ENCODE peak calls at places on chromosomes 16 and 17, in nine cellular contexts. S is AG04450, U is WTC11, C is neural progenitor cell, F is PC-3, Q is pancreas, Y is GM13977, D is progenitor cell of endocrine pancreas, W is esophagus muscularis mucosa. G is an unnamed sample.

GRCh38 chr16:29906520-29907244 is 6.4 kb downstream of the ASPHD1 start:
- DNase-seq in U (no peak), F (no peak), W (no peak), Q (no peak), Y (no peak), C (no peak), S (no peak), D (no peak), G (no peak)

GRCh38 chr17:72812823-72813222 is 279.7 kb downstream of the SLC39A11 start:
- DNase-seq in D (no peak), Y (no peak), Q (no peak), U (no peak), C (no peak), F (peak), W (no peak), S (peak), G (no peak)

GRCh38 chr16:78177927-78178326 is 78.5 kb downstream of the WWOX start:
- DNase-seq in S (no peak), U (no peak), W (peak), Y (no peak), Q (no peak), D (no peak), C (peak), F (no peak), G (no peak)

GRCh38 chr16:89573826-89574680 is 1.5 kb upstream of the CPNE7 start:
- DNase-seq in Q (no peak), S (no peak), W (no peak), U (peak), F (no peak), D (no peak), Y (no peak), C (no peak), G (no peak)

GRCh38 chr16:31183432-31184428 is 3.8 kb downstream of the FUS start:
- DNase-seq in F (no peak), C (no peak), Q (no peak), W (no peak), S (no peak), Y (no peak), D (no peak), U (no peak), G (no peak)

GRCh38 chr17:40621558-40621957 is 26.1 kb downstream of the SMARCE1 start:
- DNase-seq in U (no peak), C (no peak), Q (no peak), D (no peak), Y (no peak), W (no peak), S (peak), F (no peak), G (no peak)

GRCh38 chr16:13178318-13178717 is 276.9 kb downstream of the SHISA9 start:
- DNase-seq in U (no peak), S (no peak), W (no peak), D (no peak), Q (no peak), C (no peak), Y (no peak), F (no peak), G (no peak)

GRCh38 chr16:70253291-70254094 is 1.8 kb upstream of the EXOSC6 start:
- DNase-seq in Q (no peak), Y (peak), U (peak), D (no peak), F (peak), C (peak), W (no peak), S (no peak), G (peak)

GRCh38 chr17:37359682-37360188 is 16.1 kb upstream of the C17orf78 start:
- DNase-seq in D (no peak), W (no peak), U (no peak), F (no peak), Q (no peak), Y (no peak), S (no peak), C (no peak), G (no peak)

GRCh38 chr16:86307518-86307903 is 202.8 kb upstream of the FOXF1 start:
- DNase-seq in D (no peak), Q (no peak), F (peak), C (no peak), S (no peak), Y (no peak), U (no peak), W (no peak), G (no peak)

GRCh38 chr17:13182854-13183253 is 165.0 kb upstream of the ELAC2 start:
- DNase-seq in W (no peak), Q (no peak), D (peak), C (no peak), F (no peak), U (peak), Y (no peak), S (no peak), G (peak)

GRCh38 chr17:21286771-21287702 is 2.5 kb downstream of the MAP2K3 start:
- DNase-seq in W (no peak), U (no peak), Y (peak), F (peak), Q (no peak), C (no peak), D (no peak), S (no peak), G (no peak)

GRCh38 chr16:83969771-83970429 is 1.9 kb downstream of the NECAB2 start:
- DNase-seq in F (no peak), S (no peak), C (peak), U (no peak), W (no peak), D (no peak), Y (no peak), Q (no peak), G (no peak)

GRCh38 chr17:49589556-49589885 is 13.8 kb downstream of the NXPH3 start:
- DNase-seq in D (no peak), C (no peak), U (no peak), S (no peak), Y (no peak), W (no peak), Q (no peak), F (no peak), G (no peak)

GRCh38 chr17:12800855-12801365 is 11.6 kb downstream of the ARHGAP44 start:
- DNase-seq in Q (no peak), D (no peak), F (no peak), W (no peak), S (no peak), Y (no peak), U (no peak), C (no peak), G (no peak)

GRCh38 chr16:68665501-68665900 is 20.4 kb downstream of the CDH3 start:
- DNase-seq in W (no peak), Q (no peak), S (no peak), F (peak), D (no peak), C (no peak), Y (no peak), U (no peak), G (no peak)

GRCh38 chr16:57634171-57634570 is 5.7 kb downstream of the ADGRG1 start:
- DNase-seq in S (no peak), U (no peak), F (peak), C (no peak), Y (no peak), Q (no peak), D (no peak), W (no peak), G (no peak)

GRCh38 chr16:77965346-77965745 is 57.0 kb upstream of the CLEC3A start:
- DNase-seq in U (no peak), C (no peak), Y (no peak), Q (no peak), S (no peak), D (no peak), W (no peak), F (no peak), G (no peak)

GRCh38 chr17:39152134-39152884 is 872 bp upstream of the PLXDC1 start:
- DNase-seq in D (no peak), W (no peak), C (peak), S (no peak), F (no peak), Q (no peak), U (peak), Y (no peak), G (peak)

GRCh38 chr16:57479422-57480126 is 6.7 kb downstream of the DOK4 start:
- DNase-seq in W (no peak), S (no peak), Y (no peak), F (no peak), C (peak), D (no peak), U (peak), Q (no peak), G (peak)

GRCh38 chr17:80109713-80110446 is 8.5 kb downstream of the GAA start:
- DNase-seq in C (no peak), U (peak), Y (no peak), D (no peak), Q (peak), W (no peak), S (no peak), F (no peak), G (no peak)

GRCh38 chr16:59633996-59634579 is 900.0 kb upstream of the GOT2 start:
- DNase-seq in Y (no peak), F (peak), Q (no peak), S (peak), W (no peak), C (no peak), D (no peak), U (no peak), G (no peak)

GRCh38 chr16:84552135-84552534 is 47.7 kb upstream of the MEAK7 start:
- DNase-seq in W (no peak), C (no peak), F (no peak), Y (no peak), U (no peak), Q (no peak), D (no peak), S (no peak), G (no peak)

GRCh38 chr16:30937692-30938091 is 11.2 kb upstream of the ORAI3 start:
- DNase-seq in U (no peak), Q (no peak), W (no peak), D (no peak), F (no peak), Y (no peak), S (no peak), C (no peak), G (no peak)

GRCh38 chr17:30296499-30297038 is 4.8 kb upstream of the BLMH start:
- DNase-seq in S (no peak), U (no peak), Y (no peak), Q (no peak), F (no peak), C (no peak), D (no peak), W (no peak), G (no peak)

GRCh38 chr16:71504901-71505300 is 15.8 kb upstream of the ZNF19 start:
- DNase-seq in W (no peak), Q (no peak), S (no peak), U (no peak), D (no peak), F (peak), C (no peak), Y (no peak), G (no peak)

GRCh38 chr17:72219824-72220473 is 99.1 kb downstream of the SOX9 start:
- DNase-seq in Q (no peak), Y (no peak), D (no peak), F (no peak), W (no peak), S (no peak), U (no peak), C (no peak), G (no peak)

GRCh38 chr16:67883872-67884261 is 818 bp upstream of the NRN1L start:
- DNase-seq in U (peak), F (peak), Y (peak), Q (peak), C (peak), S (no peak), D (peak), W (no peak), G (peak)

GRCh38 chr16:20901441-20902112 is 1.0 kb downstream of the LYRM1 start:
- DNase-seq in D (peak), U (peak), Y (peak), C (peak), W (no peak), F (peak), Q (peak), S (no peak), G (peak)

GRCh38 chr17:42804918-42805367 is 6.3 kb downstream of the CNTD1 start:
- DNase-seq in C (no peak), D (no peak), S (no peak), Y (no peak), W (no peak), U (no peak), F (peak), Q (peak), G (no peak)

GRCh38 chr17:42670925-42671657 is 5.7 kb downstream of the PLEKHH3 start:
- DNase-seq in Y (no peak), D (no peak), U (no peak), C (no peak), Q (peak), W (no peak), F (no peak), S (no peak), G (no peak)

GRCh38 chr17:10171581-10171981 is 26.8 kb downstream of the GAS7 start:
- DNase-seq in S (no peak), Q (no peak), D (no peak), U (no peak), W (no peak), C (no peak), F (no peak), Y (no peak), G (no peak)

GRCh38 chr16:73909529-73910035 is 387.0 kb upstream of the PSMD7 start:
- DNase-seq in U (no peak), Q (no peak), W (no peak), S (no peak), Y (no peak), C (no peak), F (no peak), D (no peak), G (no peak)

GRCh38 chr17:41738077-41738800 is 3.8 kb upstream of the HAP1 start:
- DNase-seq in Q (peak), Y (peak), S (peak), U (peak), F (peak), D (peak), C (peak), W (peak), G (peak)

GRCh38 chr17:37291351-37291750 is 84.4 kb upstream of the C17orf78 start:
- DNase-seq in U (no peak), Q (no peak), C (no peak), D (no peak), S (no peak), F (no peak), Y (no peak), W (no peak), G (no peak)

GRCh38 chr17:78709688-78710290 is 72.3 kb downstream of the CYTH1 start:
- DNase-seq in Y (no peak), S (no peak), W (no peak), F (no peak), C (no peak), Q (no peak), U (no peak), D (no peak), G (no peak)

GRCh38 chr17:56290486-56291118 is 137.3 kb downstream of the ANKFN1 start:
- DNase-seq in Y (no peak), U (no peak), D (no peak), C (no peak), Q (no peak), F (no peak), S (no peak), W (peak), G (no peak)

GRCh38 chr17:4326112-4326511 is 40.4 kb downstream of the UBE2G1 start:
- DNase-seq in U (no peak), W (no peak), Q (no peak), C (no peak), F (no peak), S (no peak), D (no peak), Y (no peak), G (no peak)
- TF ChIP-seq CTCF in U (no peak), W (no peak), Q (no peak), C (no peak), F (no peak), S (no peak), D (no peak), Y (no peak), G (no peak)

GRCh38 chr17:76737676-76738467 is at the start of gene MFSD11:
- DNase-seq in S (peak), D (peak), C (peak), F (peak), Y (peak), U (peak), Q (peak), W (peak), G (peak)

GRCh38 chr17:76737082-76737675 is at the start of gene SRSF2:
- DNase-seq in S (peak), Q (peak), Y (peak), D (peak), U (peak), W (peak), C (peak), F (peak), G (peak)

GRCh38 chr17:76735006-76735405 is 2.1 kb downstream of the SRSF2 start:
- DNase-seq in U (no peak), F (peak), Q (no peak), W (no peak), S (no peak), C (peak), Y (peak), D (no peak), G (no peak)

GRCh38 chr17:76735586-76736348 is 1.4 kb downstream of the SRSF2 start:
- DNase-seq in U (no peak), Q (no peak), Y (no peak), D (no peak), F (no peak), C (no peak), W (peak), S (no peak), G (no peak)

GRCh38 chr17:76736349-76737081 is 616 bp downstream of the SRSF2 start:
- DNase-seq in U (peak), D (peak), S (no peak), Y (peak), W (peak), F (no peak), C (peak), Q (peak), G (peak)
- TF ChIP-seq CTCF in U (no peak), D (peak), S (peak), Y (peak), W (peak), F (no peak), C (peak), Q (no peak), G (no peak)

DNA sequence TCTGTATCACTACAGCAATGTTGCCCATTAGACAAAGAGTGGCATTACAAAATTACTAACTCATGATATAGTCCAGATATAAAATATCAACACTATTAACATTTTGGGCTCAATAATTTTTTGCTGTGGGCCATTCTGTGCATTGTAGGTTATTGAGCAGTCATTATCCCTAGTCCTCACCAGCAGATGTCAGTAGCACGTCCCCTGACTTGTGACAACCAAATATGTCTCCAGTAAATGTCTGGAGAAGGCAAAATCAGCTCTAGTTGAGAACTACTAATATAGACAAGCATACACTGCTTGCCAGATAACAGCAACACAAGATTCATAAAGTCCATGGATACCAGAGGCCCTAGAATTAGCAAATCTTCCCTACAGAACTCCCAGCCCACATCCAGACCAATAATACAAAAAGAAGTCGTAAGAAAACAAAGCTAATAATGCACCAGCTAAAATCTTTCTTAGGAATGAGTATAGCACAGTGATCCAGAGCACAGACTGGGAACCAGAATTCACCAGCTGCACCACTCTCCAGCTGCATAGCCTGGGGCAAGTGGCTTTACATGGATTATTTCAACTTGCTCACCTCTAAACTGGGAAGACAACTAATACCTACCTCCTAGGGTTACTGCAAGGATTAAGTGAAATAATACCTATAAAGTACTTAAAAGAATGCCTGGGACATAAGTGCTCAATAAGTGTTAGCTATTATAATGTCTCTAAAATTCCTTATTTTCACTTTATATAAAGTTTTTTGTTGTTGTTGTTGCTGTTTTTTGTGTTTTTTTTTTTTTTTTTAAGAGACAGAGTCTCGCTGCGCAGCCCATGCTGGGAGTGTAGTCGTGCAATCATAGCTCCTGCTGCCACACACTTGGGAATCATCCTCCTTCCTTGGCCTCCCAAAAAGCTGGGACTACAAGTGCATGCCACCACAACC is 23.7 kb downstream of the HELZ start:
- DNase-seq in C (peak), Q (no peak), U (no peak), F (peak), S (no peak), Y (peak), W (no peak), D (no peak), G (peak)
- TF ChIP-seq CTCF in C (peak), Q (peak), U (no peak), F (peak), S (no peak), Y (peak), W (peak), D (peak), G (peak)

DNA sequence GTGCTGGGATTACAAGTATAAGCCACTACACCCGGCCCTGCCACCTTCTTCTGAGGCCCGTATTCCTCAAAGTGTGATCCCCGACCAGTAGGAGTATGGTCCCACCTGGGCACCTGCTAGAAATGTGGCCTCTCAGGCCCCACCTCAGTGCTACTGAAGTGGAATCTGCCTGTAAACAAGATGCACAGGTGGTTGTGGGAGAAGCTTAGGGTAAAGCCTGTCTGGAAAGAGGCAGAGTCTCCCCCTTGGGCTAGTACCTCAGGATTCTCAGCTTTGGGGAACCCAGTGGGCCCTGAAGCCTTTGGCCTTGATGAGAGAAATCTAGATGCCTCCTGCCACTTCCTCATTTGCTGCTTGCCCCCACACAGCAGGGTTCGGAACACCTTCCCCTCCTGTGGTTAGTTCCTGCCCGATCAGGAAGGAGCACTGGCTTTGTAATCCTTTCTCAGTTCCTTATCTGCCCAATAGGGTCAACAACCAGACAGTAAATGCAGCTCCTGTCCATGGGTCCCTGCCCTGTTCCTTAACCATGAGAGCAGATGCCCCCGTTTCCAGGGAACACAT is 25.2 kb downstream of the TK2 start:
- DNase-seq in S (no peak), W (no peak), Q (no peak), Y (peak), D (no peak), F (no peak), C (no peak), U (no peak), G (no peak)
- TF ChIP-seq CTCF in S (no peak), W (no peak), Q (no peak), Y (no peak), D (no peak), F (no peak), C (no peak), U (no peak), G (no peak)

GRCh38 chr17:57997085-57997809 is 9.2 kb upstream of the VEZF1 start:
- DNase-seq in Q (no peak), S (no peak), F (no peak), W (no peak), Y (no peak), D (no peak), U (no peak), C (no peak), G (no peak)

GRCh38 chr17:57998234-57998746 is 8.8 kb downstream of the SRSF1 start:
- DNase-seq in W (no peak), U (no peak), D (no peak), F (no peak), Q (no peak), Y (no peak), S (no peak), C (no peak), G (no peak)

GRCh38 chr17:57999010-57999495 is 8.0 kb downstream of the SRSF1 start:
- DNase-seq in D (no peak), U (no peak), F (no peak), W (no peak), C (no peak), Y (no peak), Q (no peak), S (no peak), G (no peak)

GRCh38 chr17:58001461-58002124 is 5.5 kb downstream of the SRSF1 start:
- DNase-seq in Q (no peak), U (no peak), C (no peak), Y (no peak), S (no peak), W (no peak), D (no peak), F (no peak), G (no peak)

GRCh38 chr17:57999496-58000017 is 7.5 kb downstream of the SRSF1 start:
- DNase-seq in S (peak), F (peak), C (peak), U (no peak), Q (no peak), D (no peak), Y (peak), W (no peak), G (peak)
- TF ChIP-seq CTCF in S (peak), F (peak), C (peak), U (peak), Q (peak), D (peak), Y (peak), W (peak), G (peak)

G was measured in nephron progenitor cell.